ENCODE peak calls at places on chromosome 9, in five cellular contexts. K, A, W, P and V are unnamed samples.

GRCh38 chr9:98818764-98819163 is 11.3 kb downstream of the GALNT12 start:
- DNase-seq in W (no peak), P (no peak), A (no peak), K (no peak), V (no peak)

GRCh38 chr9:119844431-119844830 is 475.2 kb upstream of the BRINP1 start:
- DNase-seq in P (no peak), W (no peak), K (peak; percentile 75), A (no peak), V (no peak)

GRCh38 chr9:86344818-86345217 is 9.4 kb downstream of the TUT7 start:
- DNase-seq in W (no peak), A (no peak), P (no peak), K (no peak), V (no peak)

GRCh38 chr9:137303031-137303892 is 1.2 kb upstream of the NRARP start:
- DNase-seq in K (no peak), A (no peak), W (no peak), P (no peak), V (no peak)

GRCh38 chr9:129765764-129766317 is 13.0 kb upstream of the PTGES start:
- DNase-seq in K (no peak), W (no peak), A (no peak), P (no peak), V (no peak)

GRCh38 chr9:73701415-73702057 is 549.9 kb downstream of the ANXA1 start:
- DNase-seq in W (no peak), P (no peak), K (no peak), A (peak; percentile 12), V (no peak)

GRCh38 chr9:27125936-27126335 is 16.9 kb downstream of the TEK start:
- DNase-seq in K (no peak), W (no peak), P (no peak), A (no peak), V (no peak)

GRCh38 chr9:108783318-108784127 is 72.3 kb downstream of the ACTL7B start:
- DNase-seq in K (no peak), P (peak; percentile 55), A (no peak), W (no peak), V (no peak)

GRCh38 chr9:109968702-109969450 is 188.9 kb downstream of the PALM2AKAP2 start:
- DNase-seq in P (peak; percentile 38), K (no peak), A (peak; percentile 20), W (no peak), V (no peak)

GRCh38 chr9:38707885-38708640 is 11.9 kb downstream of the FAM240B start:
- DNase-seq in W (no peak), A (peak; percentile 25), P (no peak), K (peak; percentile 3), V (no peak)